ENCODE peak calls at places on chromosomes 1 and 21, in six cellular contexts. A is H9, P is neuronal stem cell, B is IMR-90, L is mesendoderm, H is trophoblast cell. V is an unnamed sample.

GRCh38 chr1:162562452-162562828 is 918 bp downstream of the UAP1 start:
- DNase-seq in A (no peak), P (no peak), B (peak), L (peak), H (peak), V (peak)

GRCh38 chr1:18279713-18280074 is 172.1 kb downstream of the IGSF21 start:
- DNase-seq in A (no peak), P (no peak), B (no peak), L (no peak), H (no peak), V (no peak)

GRCh38 chr1:154534263-154534844 is 24.1 kb downstream of the UBE2Q1 start:
- DNase-seq in A (peak), P (no peak), B (peak), L (peak), H (peak), V (no peak)

GRCh38 chr21:44618909-44619308 is 7.0 kb downstream of the KRTAP10-8 start:
- DNase-seq in A (no peak), P (no peak), B (no peak), L (no peak), H (no peak), V (no peak)

GRCh38 chr1:54376085-54377039 is 29.8 kb downstream of the SSBP3 start:
- DNase-seq in A (no peak), P (no peak), B (no peak), L (peak), H (no peak), V (no peak)

GRCh38 chr1:184160942-184161698 is 109.6 kb downstream of the TSEN15 start:
- DNase-seq in A (no peak), P (no peak), B (peak), L (no peak), H (peak), V (peak)

GRCh38 chr1:231684333-231685244 is 58.0 kb downstream of the DISC1 start:
- DNase-seq in A (no peak), P (no peak), B (peak), L (no peak), H (no peak), V (peak)

GRCh38 chr1:178650950-178651461 is 74.0 kb upstream of the RALGPS2 start:
- DNase-seq in A (no peak), P (no peak), B (peak), L (no peak), H (no peak), V (peak)

GRCh38 chr1:231590453-231591198 is 36.0 kb upstream of the DISC1 start:
- DNase-seq in A (peak), P (peak), B (peak), L (peak), H (peak), V (peak)

GRCh38 chr1:89939693-89940438 is 55.0 kb upstream of the ZNF326 start:
- DNase-seq in A (no peak), P (no peak), B (no peak), L (peak), H (no peak), V (no peak)

GRCh38 chr21:45887121-45887611 is 94.4 kb upstream of the COL6A1 start:
- DNase-seq in A (no peak), P (no peak), B (no peak), L (no peak), H (no peak), V (peak)

GRCh38 chr21:45970674-45971486 is 10.7 kb upstream of the COL6A1 start:
- DNase-seq in A (peak), P (no peak), B (peak), L (peak), H (no peak), V (peak)

GRCh38 chr1:246012271-246012854 is 494.7 kb downstream of the SMYD3 start:
- DNase-seq in A (peak), P (peak), B (peak), L (peak), H (no peak), V (peak)

GRCh38 chr1:112707217-112708001 is 482 bp upstream of the RHOC start:
- DNase-seq in A (peak), P (peak), B (peak), L (peak), H (peak), V (peak)

GRCh38 chr1:169102567-169102966 is 3.9 kb upstream of the ATP1B1 start:
- DNase-seq in A (no peak), P (no peak), B (peak), L (no peak), H (peak), V (peak)

GRCh38 chr1:4422496-4423289 is 231.7 kb upstream of the AJAP1 start:
- DNase-seq in A (peak), P (no peak), B (no peak), L (peak), H (no peak), V (no peak)

GRCh38 chr1:198088360-198089071 is 68.3 kb upstream of the NEK7 start:
- DNase-seq in A (no peak), P (peak), B (peak), L (peak), H (no peak), V (peak)

GRCh38 chr1:67626495-67627235 is 58.3 kb upstream of the GADD45A start:
- DNase-seq in A (no peak), P (no peak), B (peak), L (no peak), H (no peak), V (peak)

GRCh38 chr1:72283204-72284083 is 1.1 kb upstream of the NEGR1 start:
- DNase-seq in A (peak), P (peak), B (peak), L (peak), H (peak), V (peak)

GRCh38 chr1:165580931-165581871 is 37.4 kb downstream of the LRRC52 start:
- DNase-seq in A (no peak), P (no peak), B (peak), L (no peak), H (peak), V (peak)

GRCh38 chr1:238152119-238152518 is 261.4 kb upstream of the ZP4 start:
- DNase-seq in A (no peak), P (no peak), B (no peak), L (no peak), H (no peak), V (no peak)

GRCh38 chr1:42214447-42214871 is 49.9 kb upstream of the GUCA2A start:
- DNase-seq in A (no peak), P (no peak), B (peak), L (no peak), H (no peak), V (peak)

GRCh38 chr1:8789314-8790214 is 27.9 kb downstream of the RERE start:
- DNase-seq in A (peak), P (no peak), B (no peak), L (peak), H (peak), V (no peak)

GRCh38 chr21:43740497-43741156 is 21.7 kb downstream of the PDXK start:
- DNase-seq in A (peak), P (peak), B (no peak), L (peak), H (peak), V (peak)

GRCh38 chr1:171868217-171868616 is 26.9 kb downstream of the DNM3 start:
- DNase-seq in A (no peak), P (no peak), B (no peak), L (no peak), H (peak), V (no peak)

GRCh38 chr1:35111106-35111505 is 31.9 kb downstream of the ZMYM1 start:
- DNase-seq in A (no peak), P (no peak), B (peak), L (no peak), H (no peak), V (peak)

GRCh38 chr1:223421025-223421424 is 27.8 kb downstream of the CCDC185 start:
- DNase-seq in A (no peak), P (no peak), B (no peak), L (no peak), H (no peak), V (no peak)

GRCh38 chr1:56686171-56686570 is 41.1 kb downstream of the PRKAA2 start:
- DNase-seq in A (no peak), P (no peak), B (peak), L (no peak), H (no peak), V (peak)

DNA sequence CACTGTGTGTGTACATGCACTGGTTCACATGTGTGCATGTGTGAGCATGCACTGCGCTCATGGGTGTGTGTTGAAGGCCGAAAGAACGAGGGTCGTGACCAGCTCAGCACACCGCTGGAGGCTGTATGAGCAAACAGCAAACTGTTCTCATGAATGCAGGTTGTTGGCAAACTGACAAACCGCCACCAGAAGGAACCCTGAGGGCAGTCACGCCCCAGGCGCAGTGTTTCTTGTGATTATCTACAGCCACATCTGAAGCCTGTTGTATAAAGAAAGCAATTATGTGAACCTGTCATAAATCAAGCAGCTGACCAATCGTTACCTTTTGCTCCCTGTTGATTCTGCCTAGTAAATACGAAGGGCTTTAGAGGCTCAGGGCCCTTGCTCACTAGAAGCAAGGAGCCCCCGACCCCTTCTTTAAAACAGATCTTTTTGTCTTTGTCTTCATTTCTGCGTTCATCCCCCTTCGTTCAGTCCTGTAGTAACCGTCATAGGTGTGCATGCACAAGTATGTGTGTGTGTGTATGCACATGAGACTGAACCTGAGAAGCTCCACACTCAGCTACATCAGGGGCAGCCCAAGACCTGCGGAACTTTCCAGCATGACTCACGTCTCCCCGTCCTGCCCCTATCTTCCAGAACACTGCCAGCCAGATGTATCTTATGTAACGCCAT is 16.8 kb upstream of the RIPK4 start:
- DNase-seq in A (no peak), P (no peak), B (no peak), L (no peak), H (peak), V (no peak)
- H3K4ac ChIP-seq in A (no peak), P (no peak), B (no peak), L (no peak), H (no peak), V (no peak)

GRCh38 chr1:118360817-118361216 is 175.8 kb upstream of the SPAG17 start:
- DNase-seq in A (no peak), P (no peak), B (peak), L (no peak), H (no peak), V (no peak)
- H3K4ac ChIP-seq in A (no peak), P (no peak), B (no peak), L (no peak), H (no peak), V (no peak)

GRCh38 chr1:22442212-22442894 is 9.3 kb upstream of the ZBTB40 start:
- DNase-seq in A (no peak), P (no peak), B (no peak), L (peak), H (no peak), V (no peak)
- H3K4ac ChIP-seq in A (no peak), P (no peak), B (no peak), L (peak), H (no peak), V (no peak)

GRCh38 chr21:31143021-31143420 is 104.7 kb upstream of the KRTAP19-8 start:
- DNase-seq in A (no peak), P (no peak), B (peak), L (no peak), H (peak), V (no peak)
- H3K4ac ChIP-seq in A (no peak), P (no peak), B (peak), L (no peak), H (no peak), V (no peak)

GRCh38 chr1:16023050-16023653 is 1.3 kb downstream of the CLCNKA start:
- DNase-seq in A (no peak), P (no peak), B (no peak), L (no peak), H (no peak), V (no peak)

GRCh38 chr1:16020325-16020724 is 1.5 kb upstream of the CLCNKA start:
- DNase-seq in A (no peak), P (no peak), B (no peak), L (no peak), H (no peak), V (no peak)

GRCh38 chr1:16021681-16022080 is at the start of gene CLCNKA:
- DNase-seq in A (no peak), P (no peak), B (no peak), L (no peak), H (no peak), V (no peak)

GRCh38 chr1:16019580-16020277 is 1.9 kb upstream of the HSPB7 start:
- DNase-seq in A (no peak), P (no peak), B (peak), L (peak), H (no peak), V (peak)

DNA sequence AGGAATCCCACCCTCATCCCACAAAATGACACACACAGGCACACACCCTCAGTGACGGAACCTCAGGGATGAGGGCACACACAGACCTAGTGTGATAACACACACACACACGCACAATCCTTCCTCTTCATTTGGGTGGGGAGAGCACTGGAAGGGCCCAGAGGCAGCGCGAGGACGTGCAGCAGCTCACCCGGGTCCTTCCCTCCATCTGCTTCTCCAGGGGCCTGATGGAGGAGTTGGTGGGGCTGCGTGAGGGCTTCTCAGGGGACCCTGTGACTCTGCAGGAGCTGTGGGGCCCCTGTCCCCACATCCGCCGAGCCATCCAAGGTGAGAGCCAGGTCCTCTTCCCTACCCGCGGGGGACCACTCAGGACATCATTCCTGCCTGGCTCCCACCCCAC is 557 bp downstream of the CLCNKA start:
- DNase-seq in A (no peak), P (no peak), B (no peak), L (no peak), H (no peak), V (no peak)
- H3K4ac ChIP-seq in A (no peak), P (no peak), B (no peak), L (no peak), H (no peak), V (no peak)

GRCh38 chr1:30904191-30904961 is 4.2 kb downstream of the SDC3 start:
- DNase-seq in A (no peak), P (no peak), B (no peak), L (no peak), H (no peak), V (no peak)
- H3K4ac ChIP-seq in A (no peak), P (no peak), B (no peak), L (no peak), H (no peak), V (no peak)

V was measured in mesenchymal stem cell.